ENCODE peak calls at places on chromosomes 2 and 18, in seven cellular contexts. R is thoracic aorta; K is endodermal cell; P is heart right ventricle; L is mammary epithelial cell; W is SK-N-SH; M is effector memory CD4-positive, alpha-beta T cell. Y is an unnamed sample.

GRCh38 chr2:138059967-138060635 is 95.8 kb downstream of the HNMT start:
- DNase-seq in R (peak; percentile 3), K (no peak), M (no peak), L (peak; percentile 98), P (peak; percentile 67), W (peak; percentile 11), Y (peak; percentile 17)

GRCh38 chr2:76281176-76281841 is 570.6 kb upstream of the GCFC2 start:
- DNase-seq in P (no peak), W (peak; percentile 30), R (no peak), L (no peak), M (no peak), K (no peak), Y (no peak)

GRCh38 chr2:120600786-120601185 is 134.9 kb upstream of the GLI2 start:
- DNase-seq in P (no peak), K (no peak), R (no peak), W (no peak), L (no peak), M (no peak), Y (no peak)

GRCh38 chr18:23998811-23999210 is 15.7 kb upstream of the TTC39C start:
- DNase-seq in P (no peak), K (no peak), W (no peak), L (peak; percentile 99), M (no peak), R (no peak), Y (no peak)

GRCh38 chr18:73006331-73006730 is 138.5 kb upstream of the NETO1 start:
- DNase-seq in P (no peak), K (no peak), R (no peak), W (no peak), L (peak; percentile 42), M (no peak), Y (no peak)

GRCh38 chr18:46406539-46406932 is 250.5 kb downstream of the LOXHD1 start:
- DNase-seq in L (no peak), R (no peak), W (no peak), P (no peak), K (no peak), M (no peak), Y (no peak)

GRCh38 chr2:207474871-207475485 is 54.8 kb upstream of the CREB1 start:
- DNase-seq in M (peak; percentile 29), L (peak; percentile 46), W (peak; percentile 44), R (no peak), K (peak; percentile 60), P (peak; percentile 50), Y (peak; percentile 68)

GRCh38 chr2:1751768-1752725 is 7.7 kb upstream of the PXDN start:
- DNase-seq in L (no peak), R (no peak), W (no peak), K (peak; percentile 35), P (no peak), M (no peak), Y (no peak)

GRCh38 chr2:2756886-2757285 is 425.8 kb upstream of the MYT1L start:
- DNase-seq in M (no peak), K (no peak), R (no peak), W (no peak), L (no peak), P (no peak), Y (no peak)

GRCh38 chr2:113156278-113157107 is 17.3 kb upstream of the PSD4 start:
- DNase-seq in W (no peak), K (peak; percentile 74), P (no peak), M (no peak), R (no peak), L (no peak), Y (no peak)

GRCh38 chr18:44569391-44570055 is 111.2 kb upstream of the SETBP1 start:
- DNase-seq in W (no peak), R (no peak), M (no peak), L (no peak), K (no peak), P (no peak), Y (no peak)

GRCh38 chr2:187002242-187002641 is 153.3 kb upstream of the ZSWIM2 start:
- DNase-seq in W (no peak), P (no peak), M (no peak), R (no peak), K (no peak), L (no peak), Y (no peak)

GRCh38 chr2:173075781-173076556 is at the start of gene MAP3K20:
- DNase-seq in K (peak; percentile 83), L (peak; percentile 65), R (peak; percentile 38), W (peak; percentile 86), P (peak; percentile 82), M (peak; percentile 27), Y (peak; percentile 78)

GRCh38 chr2:52210161-52210560 is 1178.2 kb upstream of the NRXN1 start:
- DNase-seq in K (no peak), W (no peak), P (no peak), M (no peak), L (no peak), R (no peak), Y (no peak)

GRCh38 chr2:178775975-178776374 is 31.2 kb downstream of the TTN start:
- DNase-seq in W (no peak), L (no peak), K (no peak), M (no peak), R (no peak), P (no peak), Y (no peak)

GRCh38 chr2:55115795-55116597 is 65.7 kb upstream of the RTN4 start:
- DNase-seq in R (no peak), W (no peak), P (no peak), K (no peak), M (no peak), L (peak; percentile 55), Y (peak; percentile 51)
- H3K4me1 ChIP-seq in R (peaks cover 23% of the 10 kb centered on the region), W (peaks cover 58% of the 10 kb centered on the region), P (peaks cover 32% of the 10 kb centered on the region), K (peaks cover 15% of the 10 kb centered on the region), M (no peaks in the 10 kb centered on the region), L (peaks cover 9% of the 10 kb centered on the region), Y (peaks cover 47% of the 10 kb centered on the region)

GRCh38 chr2:26615336-26616031 is 25.7 kb downstream of the CIB4 start:
- DNase-seq in L (no peak), R (no peak), K (peak; percentile 77), W (peak; percentile 45), M (no peak), P (no peak), Y (no peak)

GRCh38 chr2:26614205-26615128 is 26.7 kb downstream of the CIB4 start:
- DNase-seq in W (peak; percentile 15), K (no peak), P (no peak), R (no peak), M (no peak), L (no peak), Y (no peak)

GRCh38 chr2:26617259-26618083 is 23.7 kb downstream of the CIB4 start:
- DNase-seq in P (no peak), R (no peak), M (no peak), K (no peak), W (no peak), L (no peak), Y (no peak)

GRCh38 chr2:26616864-26617135 is 24.4 kb downstream of the CIB4 start:
- DNase-seq in P (no peak), L (no peak), K (no peak), M (no peak), R (no peak), W (peak; percentile 13), Y (no peak)

DNA sequence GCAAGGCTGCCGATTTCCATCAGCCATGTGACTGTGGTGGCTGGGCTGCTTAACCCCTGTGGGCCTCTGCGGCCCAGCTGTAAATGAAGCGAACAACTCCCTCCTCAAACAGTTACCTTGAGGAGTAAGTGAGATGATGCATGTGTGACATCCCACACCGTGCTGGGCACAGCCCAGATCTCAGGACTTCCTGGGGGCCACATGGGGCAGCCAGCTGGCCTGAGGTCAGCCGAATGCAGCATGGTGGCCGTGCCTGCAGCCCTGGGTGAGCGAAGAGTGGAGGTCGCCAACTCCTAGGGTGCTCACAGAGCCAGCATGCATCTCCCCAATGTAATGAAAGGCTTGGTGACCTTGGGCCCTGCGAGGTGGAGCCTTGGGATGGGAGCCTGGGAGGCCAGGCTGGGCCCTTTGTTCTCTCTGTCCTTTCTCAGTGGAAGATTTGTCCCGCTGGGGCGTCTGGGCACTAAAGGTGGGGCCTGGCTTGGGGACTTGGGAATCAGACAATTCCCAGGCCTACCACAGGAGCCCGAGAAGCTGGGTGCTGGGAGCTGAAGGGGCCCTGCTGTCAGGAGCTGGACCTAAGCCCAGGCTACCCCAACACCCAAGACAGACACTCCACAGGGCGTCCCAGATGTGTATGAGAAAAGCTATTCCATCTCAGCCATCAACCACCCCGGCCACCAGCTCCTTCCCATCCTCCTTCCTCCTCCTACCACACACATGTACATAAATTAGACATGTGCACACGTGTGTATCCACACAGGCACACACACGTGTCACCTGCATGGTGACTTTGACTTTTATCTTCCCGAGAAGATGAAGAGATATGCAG is 24.9 kb downstream of the CIB4 start:
- DNase-seq in L (no peak), R (no peak), M (no peak), W (peak; percentile 33), K (no peak), P (no peak), Y (no peak)
- H3K4me1 ChIP-seq in L (no peaks in the 10 kb centered on the region), R (peaks cover 24% of the 10 kb centered on the region), M (no peaks in the 10 kb centered on the region), W (no peaks in the 10 kb centered on the region), K (no peaks in the 10 kb centered on the region), P (peaks cover 16% of the 10 kb centered on the region), Y (peaks cover 7% of the 10 kb centered on the region)

GRCh38 chr2:160221391-160222276 is 21.6 kb upstream of the ITGB6 start:
- DNase-seq in K (no peak), L (peak; percentile 77), W (no peak), M (no peak), P (peak; percentile 42), R (no peak), Y (no peak)

GRCh38 chr2:160222546-160223281 is 22.6 kb upstream of the ITGB6 start:
- DNase-seq in W (no peak), M (no peak), L (no peak), R (no peak), K (no peak), P (no peak), Y (no peak)

GRCh38 chr2:160220001-160220400 is 19.9 kb upstream of the ITGB6 start:
- DNase-seq in W (no peak), P (no peak), L (no peak), R (no peak), K (no peak), M (no peak), Y (no peak)

GRCh38 chr2:160223560-160223959 is 23.5 kb upstream of the ITGB6 start:
- DNase-seq in R (no peak), L (no peak), P (no peak), W (no peak), M (no peak), K (no peak), Y (no peak)

GRCh38 chr2:160220545-160221009 is 20.5 kb upstream of the ITGB6 start:
- DNase-seq in K (peak; percentile 64), P (no peak), W (no peak), L (peak; percentile 100), M (no peak), R (no peak), Y (no peak)
- H3K4me1 ChIP-seq in K (peaks cover 10% of the 10 kb centered on the region), P (peaks cover 8% of the 10 kb centered on the region), W (peaks cover 50% of the 10 kb centered on the region), L (peaks cover 64% of the 10 kb centered on the region), M (no peaks in the 10 kb centered on the region), R (peaks cover 5% of the 10 kb centered on the region), Y (peaks cover 43% of the 10 kb centered on the region)

DNA sequence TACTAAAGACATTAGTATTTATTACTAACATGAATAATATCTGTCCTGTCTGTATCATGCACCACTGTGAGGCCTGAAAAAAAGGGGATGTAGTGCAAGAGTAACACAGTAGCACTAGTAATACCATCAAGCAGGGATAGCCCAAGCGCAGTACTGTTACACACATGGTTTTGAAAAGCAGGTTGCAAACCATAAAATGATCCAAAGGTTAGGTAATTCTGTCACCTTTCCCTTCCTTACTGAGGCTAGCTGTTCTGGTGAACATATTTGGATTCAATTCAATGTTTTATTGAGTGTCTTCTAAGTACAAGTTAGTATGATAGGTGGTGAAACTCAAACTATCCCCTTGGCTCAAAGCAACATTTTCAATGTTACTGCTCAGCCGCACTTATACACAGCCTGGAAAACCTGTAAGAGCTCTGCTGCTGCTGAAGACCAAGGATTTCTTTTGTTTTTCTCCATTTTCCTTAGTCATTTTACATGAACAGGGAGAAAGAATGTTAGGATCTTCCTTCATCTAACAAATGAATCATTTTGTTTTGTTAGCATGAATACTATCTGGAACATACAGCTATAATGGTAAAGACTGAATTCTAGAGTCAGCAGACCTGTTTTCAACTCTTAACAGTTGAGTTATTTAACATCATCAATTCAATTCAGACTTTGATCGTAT is 102.5 kb upstream of the ITPRID2 start:
- DNase-seq in M (no peak), W (no peak), K (no peak), R (no peak), P (no peak), L (no peak), Y (no peak)
- H3K4me1 ChIP-seq in M (no peaks in the 10 kb centered on the region), W (peaks cover 44% of the 10 kb centered on the region), K (peaks cover 4% of the 10 kb centered on the region), R (no peaks in the 10 kb centered on the region), P (no peaks in the 10 kb centered on the region), L (peaks cover 72% of the 10 kb centered on the region), Y (peaks cover 14% of the 10 kb centered on the region)

Y was measured in SJCRH30.